ENCODE peak calls at places on chromosomes 1 and 21, in five cellular contexts. N, P, B, R and I are unnamed samples. For H3K36me3, the result is how much of the 10 kb centered on the place peaks cover.

GRCh38 chr21:32747396-32747795 is 19.6 kb upstream of the SYNJ1 start:
- DNase-seq in R (no peak), N (no peak), B (no peak), P (no peak), I (no peak)

GRCh38 chr1:196866974-196867373 is 20.9 kb upstream of the CFHR4 start:
- DNase-seq in N (no peak), R (no peak), B (no peak), P (no peak), I (no peak)

GRCh38 chr1:80054129-80054528 is 1047.6 kb upstream of the ADGRL4 start:
- DNase-seq in R (peak), B (peak), N (no peak), P (peak), I (peak)

GRCh38 chr1:12369258-12369657 is 139.4 kb downstream of the VPS13D start:
- DNase-seq in N (no peak), B (no peak), R (no peak), P (no peak), I (no peak)

GRCh38 chr1:220370041-220370700 is 97.9 kb upstream of the RAB3GAP2 start:
- DNase-seq in R (no peak), N (no peak), B (peak), P (peak), I (peak)

GRCh38 chr1:169184812-169185211 is 78.3 kb downstream of the ATP1B1 start:
- DNase-seq in B (no peak), N (no peak), R (no peak), P (no peak), I (no peak)

GRCh38 chr1:181149326-181150000 is 61.0 kb downstream of the IER5 start:
- DNase-seq in N (no peak), P (no peak), R (no peak), B (no peak), I (no peak)

GRCh38 chr1:110135268-110136065 is 14.8 kb upstream of the SLC6A17 start:
- DNase-seq in P (no peak), R (peak), B (no peak), N (no peak), I (no peak)

GRCh38 chr21:45830720-45831366 is 150.7 kb upstream of the COL6A1 start:
- DNase-seq in R (no peak), B (no peak), N (peak), P (no peak), I (no peak)

GRCh38 chr1:27616441-27616840 is 12.5 kb upstream of the AHDC1 start:
- DNase-seq in N (no peak), B (no peak), R (no peak), P (no peak), I (no peak)

GRCh38 chr21:26185021-26185420 is 14.5 kb upstream of the APP start:
- DNase-seq in P (no peak), R (no peak), N (no peak), B (no peak), I (no peak)

GRCh38 chr1:18256318-18257235 is 149.0 kb downstream of the IGSF21 start:
- DNase-seq in R (peak), B (peak), N (no peak), P (peak), I (peak)

GRCh38 chr1:171576144-171576543 is 45.9 kb upstream of the MYOCOS start:
- DNase-seq in P (no peak), R (no peak), B (no peak), N (no peak), I (peak)

GRCh38 chr1:66058558-66058957 is 265.9 kb downstream of the PDE4B start:
- DNase-seq in N (no peak), P (no peak), B (no peak), R (no peak), I (no peak)

GRCh38 chr21:40160911-40161310 is 293.7 kb downstream of the PCP4 start:
- DNase-seq in P (no peak), N (no peak), R (no peak), B (no peak), I (no peak)

GRCh38 chr1:185257947-185258203 is 59.2 kb downstream of the IVNS1ABP start:
- DNase-seq in P (peak), N (no peak), R (no peak), B (no peak), I (peak)

GRCh38 chr21:29481641-29482040 is 182.9 kb downstream of the BACH1 start:
- DNase-seq in R (no peak), B (no peak), N (no peak), P (no peak), I (no peak)

GRCh38 chr1:31577515-31578191 is 1.3 kb downstream of the TINAGL1 start:
- DNase-seq in P (no peak), N (no peak), R (no peak), B (no peak), I (peak)

GRCh38 chr1:10768552-10768951 is 27.9 kb downstream of the CASZ1 start:
- DNase-seq in B (no peak), N (no peak), P (no peak), R (no peak), I (no peak)

GRCh38 chr1:36279110-36279788 is 26.9 kb upstream of the SH3D21 start:
- DNase-seq in P (no peak), N (no peak), R (no peak), B (no peak), I (no peak)

GRCh38 chr1:56820755-56821461 is 1.7 kb upstream of the FYB2 start:
- DNase-seq in P (no peak), B (peak), N (peak), R (peak), I (peak)

GRCh38 chr1:26541816-26542711 is 12.5 kb downstream of the RPS6KA1 start:
- DNase-seq in R (peak), B (no peak), N (peak), P (no peak), I (peak)
- H3K4me3 ChIP-seq in R (no peak), B (no peak), N (no peak), P (no peak), I (no peak)

DNA sequence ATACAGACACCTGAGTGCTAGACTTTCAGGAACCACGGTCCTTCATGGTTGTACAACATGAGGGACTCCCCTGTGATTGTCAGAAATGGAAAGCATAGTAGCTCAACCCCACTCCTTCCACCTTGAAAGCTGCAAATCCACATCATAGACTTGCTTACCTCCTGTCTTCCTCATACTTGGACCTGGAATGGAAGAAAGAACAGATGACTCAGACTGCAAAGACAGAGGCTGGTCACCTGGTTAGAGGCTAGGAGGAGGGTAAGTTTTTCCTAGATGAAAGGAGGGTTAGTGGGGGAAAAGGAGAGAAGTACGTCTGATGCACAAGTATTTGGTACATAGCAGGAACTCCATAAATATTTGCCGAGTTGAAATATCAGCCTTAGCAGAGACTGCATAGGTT is 37.2 kb downstream of the LRRC71 start:
- DNase-seq in B (no peak), R (no peak), N (no peak), P (peak), I (peak)
- H3K36me3 ChIP-seq in B (half or more), R (half or more), N (under half), P (under half), I (under half)

GRCh38 chr1:67571406-67571805 is 113.6 kb upstream of the GADD45A start:
- DNase-seq in P (no peak), R (no peak), N (no peak), B (no peak), I (no peak)

GRCh38 chr1:67573481-67573880 is 111.5 kb upstream of the GADD45A start:
- DNase-seq in B (no peak), R (no peak), N (no peak), P (no peak), I (no peak)

GRCh38 chr1:67574221-67574620 is 110.8 kb upstream of the GADD45A start:
- DNase-seq in B (no peak), P (no peak), N (no peak), R (no peak), I (no peak)

GRCh38 chr1:67572217-67572593 is 112.8 kb upstream of the GADD45A start:
- DNase-seq in N (no peak), B (no peak), R (no peak), P (no peak), I (no peak)

DNA sequence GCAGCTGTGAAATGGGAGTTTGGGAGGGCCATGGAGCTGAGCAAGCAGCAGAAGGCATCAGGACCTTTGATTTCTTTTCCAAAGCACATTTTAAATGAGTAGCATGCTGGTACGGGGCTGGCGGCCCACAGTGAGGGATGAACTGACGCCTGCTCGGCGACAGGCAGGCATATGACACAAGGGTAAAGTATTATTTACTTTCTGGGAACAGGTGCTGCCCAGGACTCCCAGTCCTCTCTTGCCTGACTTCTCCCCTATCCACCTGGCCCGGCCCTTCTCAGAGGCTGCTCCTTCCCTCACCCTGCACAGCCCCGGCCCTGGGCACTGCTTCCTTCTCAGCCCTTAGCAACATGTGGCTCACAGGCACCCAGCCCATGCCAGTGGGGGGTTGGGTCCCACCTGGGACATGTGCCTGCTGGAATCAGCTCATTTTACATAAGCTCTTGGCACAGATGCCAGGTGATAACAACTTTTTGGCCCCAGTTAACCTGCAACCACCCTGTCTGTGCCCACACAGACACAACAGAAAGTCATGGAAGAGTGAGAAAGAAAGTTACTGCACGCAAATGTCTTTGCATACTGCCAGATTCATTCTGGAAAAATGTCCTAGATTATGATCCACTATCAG is 112.3 kb upstream of the GADD45A start:
- DNase-seq in B (no peak), P (no peak), N (no peak), R (peak), I (peak)
- H3K4me3 ChIP-seq in B (no peak), P (no peak), N (no peak), R (no peak), I (no peak)

GRCh38 chr1:21851430-21852250 is 39.6 kb downstream of the LDLRAD2 start:
- DNase-seq in B (no peak), N (no peak), R (no peak), P (no peak), I (no peak)
- H3K36me3 ChIP-seq in B (half or more), N (under half), R (half or more), P (under half), I (half or more)

DNA sequence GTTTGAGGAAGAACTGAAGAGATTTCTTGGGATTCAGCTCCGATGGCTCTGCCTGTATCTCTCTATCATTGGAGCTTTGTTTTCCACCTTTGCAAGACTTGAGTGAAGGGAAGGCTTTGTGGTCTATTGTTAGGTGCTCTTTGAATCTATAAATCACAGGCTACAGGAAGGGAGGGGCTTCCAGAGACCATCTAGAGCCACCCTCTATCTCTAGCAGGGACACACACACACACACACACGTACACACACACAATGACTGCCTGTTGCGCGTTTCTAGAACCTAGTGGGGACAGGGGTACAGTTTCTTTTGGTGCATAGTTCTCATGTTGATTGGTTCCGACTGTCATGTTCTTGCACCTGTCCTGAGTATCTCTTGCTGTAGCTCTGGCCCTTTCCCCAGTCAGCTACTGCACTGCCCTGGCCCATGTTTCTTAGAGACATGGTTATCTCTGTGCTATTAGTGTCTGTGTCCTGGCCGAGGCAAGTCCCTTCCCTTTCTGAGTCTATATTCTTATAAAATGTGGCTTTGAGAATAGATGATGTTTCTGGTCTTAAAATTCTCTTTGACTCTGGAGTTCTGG is 60.7 kb downstream of the MAN1C1 start:
- DNase-seq in N (no peak), P (no peak), R (no peak), B (no peak), I (no peak)
- H3K4me3 ChIP-seq in N (no peak), P (no peak), R (no peak), B (no peak), I (no peak)

GRCh38 chr1:153746174-153746573 is 18.3 kb downstream of the INTS3 start:
- DNase-seq in P (no peak), B (no peak), N (no peak), R (no peak), I (no peak)

GRCh38 chr1:153741946-153742345 is 14.1 kb downstream of the INTS3 start:
- DNase-seq in B (no peak), N (no peak), P (no peak), R (no peak), I (no peak)

GRCh38 chr1:153745417-153745816 is 17.6 kb downstream of the INTS3 start:
- DNase-seq in P (no peak), B (no peak), N (no peak), R (no peak), I (no peak)

GRCh38 chr1:153742411-153743142 is 14.7 kb downstream of the INTS3 start:
- DNase-seq in R (peak), B (no peak), P (peak), N (no peak), I (no peak)
- H3K36me3 ChIP-seq in R (under half), B (under half), P (under half), N (under half), I (under half)

DNA sequence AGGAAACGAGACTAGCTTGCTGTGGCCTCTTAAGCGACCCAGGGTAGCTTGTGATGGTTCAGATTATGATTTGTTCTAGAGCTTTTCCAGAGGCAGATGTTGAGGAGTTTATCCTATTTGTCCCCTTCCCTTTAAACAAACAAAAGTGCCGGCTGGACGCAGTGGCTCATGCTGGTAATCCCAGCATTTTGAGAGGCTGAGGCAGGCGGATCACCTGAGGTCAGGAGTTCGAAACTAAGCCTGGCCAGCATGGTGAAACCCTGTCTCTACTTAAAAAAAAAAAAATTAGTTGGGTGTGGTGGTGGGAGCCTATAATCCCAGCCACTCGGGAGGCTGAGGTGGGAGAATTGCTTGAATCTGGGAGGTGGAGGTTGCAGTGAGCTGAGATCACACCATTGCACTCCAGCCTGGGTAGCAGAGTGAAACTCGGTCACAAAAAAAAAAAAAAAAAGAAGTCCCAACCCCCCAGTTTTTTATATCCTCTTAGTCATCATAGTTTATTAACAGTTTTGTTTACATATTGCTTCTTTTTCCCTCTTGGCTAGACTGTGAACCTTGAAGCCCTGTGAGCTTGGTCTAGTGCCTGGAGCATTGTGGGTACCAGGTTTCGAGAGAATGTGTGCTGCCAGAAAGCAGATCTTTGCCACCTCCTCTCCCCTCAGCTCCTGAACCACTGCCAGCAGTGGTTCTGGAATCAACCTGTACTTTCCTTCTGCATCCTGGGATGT is 29.8 kb downstream of the MAPKAPK2 start:
- DNase-seq in P (no peak), B (no peak), R (peak), N (no peak), I (peak)
- H3K4me3 ChIP-seq in P (no peak), B (no peak), R (no peak), N (no peak), I (no peak)